ENCODE peak calls at places on chromosomes 3 and 15, in eight cellular contexts. P is colonic mucosa; G is CD4-positive, alpha-beta memory T cell; V is mesendoderm; C is A549; S is stomach; E is GM23338; B is PC-9. U is an unnamed sample.

GRCh38 chr3:45553469-45553974 is 41.0 kb upstream of the LIMD1 start:
- DNase-seq in P (peak; percentile 43), G (no peak), V (peak; percentile 75), C (no peak), S (peak; percentile 49), E (no peak), B (peak; percentile 59), U (no peak)

GRCh38 chr3:74465652-74466415 is 148.6 kb downstream of the CNTN3 start:
- DNase-seq in P (no peak), G (no peak), V (no peak), C (no peak), S (no peak), E (no peak), B (no peak), U (no peak)

GRCh38 chr3:36405193-36405592 is 24.9 kb downstream of the STAC start:
- DNase-seq in P (no peak), G (no peak), V (no peak), C (no peak), S (no peak), E (no peak), B (no peak), U (no peak)

GRCh38 chr3:195583831-195584542 is at the start of gene APOD:
- DNase-seq in P (peak; percentile 74), G (no peak), V (no peak), C (peak; percentile 25), S (no peak), E (no peak), B (peak; percentile 34), U (no peak)

GRCh38 chr3:110984456-110985250 is 87.0 kb upstream of the NECTIN3 start:
- DNase-seq in P (no peak), G (no peak), V (no peak), C (peak; percentile 56), S (no peak), E (no peak), B (no peak), U (no peak)

GRCh38 chr15:38912067-38912466 is 347.5 kb upstream of the RASGRP1 start:
- DNase-seq in P (no peak), G (no peak), V (no peak), C (no peak), S (no peak), E (no peak), B (no peak), U (no peak)

GRCh38 chr3:33313331-33313730 is 36.1 kb downstream of the FBXL2 start:
- DNase-seq in P (no peak), G (no peak), V (no peak), C (peak; percentile 46), S (no peak), E (no peak), B (no peak), U (no peak)

GRCh38 chr3:126745760-126746394 is 41.8 kb downstream of the CHCHD6 start:
- DNase-seq in P (peak; percentile 82), G (no peak), V (no peak), C (peak; percentile 44), S (peak; percentile 70), E (no peak), B (no peak), U (no peak)

GRCh38 chr3:72914383-72914782 is 26.5 kb downstream of the GXYLT2 start:
- DNase-seq in P (no peak), G (no peak), V (no peak), C (no peak), S (no peak), E (no peak), B (no peak), U (no peak)

GRCh38 chr3:105608623-105609022 is 241.9 kb downstream of the ALCAM start:
- DNase-seq in P (no peak), G (no peak), V (peak; percentile 7), C (no peak), S (no peak), E (peak; percentile 33), B (no peak), U (no peak)

GRCh38 chr3:143036557-143036956 is 35.2 kb downstream of the U2SURP start:
- DNase-seq in P (no peak), G (peak; percentile 49), V (peak; percentile 19), C (peak; percentile 10), S (no peak), E (no peak), B (no peak), U (no peak)

GRCh38 chr15:40108061-40108854 is 421 bp downstream of the BMF start:
- DNase-seq in P (peak; percentile 70), G (no peak), V (peak; percentile 70), C (peak; percentile 36), S (peak; percentile 56), E (peak; percentile 53), B (no peak), U (no peak)

GRCh38 chr3:188964957-188965356 is 206.8 kb upstream of the TPRG1 start:
- DNase-seq in P (no peak), G (no peak), V (no peak), C (no peak), S (no peak), E (no peak), B (no peak), U (no peak)

GRCh38 chr3:160564949-160565441 is 376 bp downstream of the KPNA4 start:
- DNase-seq in P (peak; percentile 73), G (no peak), V (peak; percentile 72), C (peak; percentile 76), S (peak; percentile 70), E (peak; percentile 68), B (peak; percentile 36), U (peak; percentile 77)

GRCh38 chr3:69723389-69723788 is 15.9 kb upstream of the MITF start:
- DNase-seq in P (no peak), G (no peak), V (no peak), C (no peak), S (no peak), E (no peak), B (no peak), U (no peak)

GRCh38 chr15:68209272-68209671 is 4.1 kb upstream of the CALML4 start:
- DNase-seq in P (no peak), G (no peak), V (no peak), C (no peak), S (no peak), E (no peak), B (no peak), U (no peak)

GRCh38 chr3:111979689-111980025 is 831 bp downstream of the ABHD10 start:
- DNase-seq in P (no peak), G (peak; percentile 28), V (peak; percentile 13), C (no peak), S (no peak), E (no peak), B (no peak), U (peak; percentile 25)

GRCh38 chr3:128782282-128783146 is 56.5 kb downstream of the RAB7A start:
- DNase-seq in P (no peak), G (no peak), V (no peak), C (no peak), S (no peak), E (no peak), B (peak; percentile 79), U (no peak)

GRCh38 chr3:128547368-128547987 is 54.5 kb upstream of the GATA2 start:
- DNase-seq in P (no peak), G (no peak), V (peak; percentile 48), C (no peak), S (no peak), E (no peak), B (no peak), U (no peak)

DNA sequence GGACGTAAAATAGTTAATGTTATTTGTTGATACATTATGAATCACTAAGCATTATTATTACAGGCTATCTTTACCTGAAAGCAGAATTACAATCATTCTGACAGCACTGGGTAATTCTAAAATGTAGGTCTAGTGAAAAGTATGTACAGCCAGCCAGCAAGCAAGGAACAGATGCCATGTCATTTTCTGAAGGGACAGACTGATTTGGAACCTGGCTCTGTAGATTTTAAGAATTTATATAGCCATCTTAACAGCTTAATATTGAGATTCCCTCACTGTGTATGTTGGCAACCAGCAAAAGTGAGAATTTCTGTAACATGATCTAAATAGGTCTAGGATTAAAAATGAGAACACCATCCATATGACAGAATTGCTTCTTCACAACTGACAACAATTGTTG is 359.4 kb downstream of the ZIC4 start:
- DNase-seq in P (no peak), G (no peak), V (no peak), C (no peak), S (no peak), E (no peak), B (no peak), U (no peak)
- H3K4me1 ChIP-seq in P (no peaks in the 10 kb centered on the region), G (no peaks in the 10 kb centered on the region), V (no peaks in the 10 kb centered on the region), C (no peaks in the 10 kb centered on the region), S (no peaks in the 10 kb centered on the region), E (no peaks in the 10 kb centered on the region), B (no peaks in the 10 kb centered on the region), U (no peaks in the 10 kb centered on the region)

GRCh38 chr3:16423298-16423697 is 90.2 kb downstream of the RFTN1 start:
- DNase-seq in P (no peak), G (no peak), V (no peak), C (no peak), S (no peak), E (no peak), B (no peak), U (no peak)
- H3K27ac ChIP-seq in P (no peak overlapping the region), G (no peak overlapping the region), V (no peak overlapping the region), C (no peak overlapping the region), S (no peak overlapping the region), E (no peak overlapping the region), B (no peak overlapping the region), U (no peak overlapping the region)

GRCh38 chr15:78216276-78217229 is 17.8 kb downstream of the ACSBG1 start:
- DNase-seq in P (peak; percentile 95), G (no peak), V (no peak), C (peak; percentile 75), S (peak; percentile 95), E (no peak), B (peak; percentile 92), U (no peak)
- H3K4me1 ChIP-seq in P (peaks cover 10% of the 10 kb centered on the region), G (no peaks in the 10 kb centered on the region), V (no peaks in the 10 kb centered on the region), C (peaks cover 53% of the 10 kb centered on the region), S (peaks cover 43% of the 10 kb centered on the region), E (peaks cover 6% of the 10 kb centered on the region), B (peaks cover 73% of the 10 kb centered on the region), U (no peaks in the 10 kb centered on the region)

GRCh38 chr3:24365168-24365567 is 129.5 kb downstream of the THRB start:
- DNase-seq in P (peak; percentile 71), G (no peak), V (no peak), C (peak; percentile 84), S (peak; percentile 72), E (no peak), B (peak; percentile 90), U (no peak)

GRCh38 chr3:24370352-24370751 is 124.3 kb downstream of the THRB start:
- DNase-seq in P (no peak), G (no peak), V (no peak), C (no peak), S (no peak), E (no peak), B (no peak), U (no peak)

GRCh38 chr3:24367216-24367615 is 127.4 kb downstream of the THRB start:
- DNase-seq in P (no peak), G (no peak), V (no peak), C (no peak), S (no peak), E (no peak), B (no peak), U (no peak)

GRCh38 chr3:24367681-24368264 is 126.9 kb downstream of the THRB start:
- DNase-seq in P (no peak), G (no peak), V (no peak), C (no peak), S (no peak), E (no peak), B (no peak), U (no peak)

DNA sequence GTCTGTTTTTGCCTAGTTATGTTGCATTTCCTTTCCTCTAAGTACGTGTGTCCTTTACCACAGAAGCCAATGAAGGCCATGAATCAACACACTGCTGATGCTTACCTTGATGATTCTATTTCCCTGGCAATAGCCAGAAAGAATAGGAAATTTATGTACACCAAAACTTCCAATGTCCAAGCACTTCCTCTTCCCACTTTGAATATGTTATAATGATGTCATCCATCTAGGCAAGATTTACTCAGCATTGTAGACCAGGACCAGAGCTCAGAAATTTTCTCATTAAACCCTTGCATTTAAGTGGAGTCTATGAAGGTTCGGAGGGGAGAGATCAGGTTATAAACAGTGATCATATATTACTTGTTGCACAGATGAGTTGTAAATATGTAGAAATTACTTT is 126.0 kb downstream of the THRB start:
- DNase-seq in P (no peak), G (no peak), V (no peak), C (no peak), S (no peak), E (no peak), B (no peak), U (no peak)
- H3K27ac ChIP-seq in P (no peak overlapping the region), G (no peak overlapping the region), V (no peak overlapping the region), C (no peak overlapping the region), S (no peak overlapping the region), E (no peak overlapping the region), B (no peak overlapping the region), U (no peak overlapping the region)

U was measured in CD8-positive, alpha-beta memory T cell.